ENCODE peak calls at places on chromosomes 13 and 19, in six cellular contexts. R is fibroblast of lung; T is CD8-positive, alpha-beta T cell; P is substantia nigra; C is breast epithelium; K is mesendoderm. E is an unnamed sample.

GRCh38 chr13:98820744-98821371 is 68.4 kb upstream of the SLC15A1 start:
- DNase-seq in R (no peak), T (no peak), P (no peak), C (no peak), K (no peak), E (no peak)

GRCh38 chr13:35164324-35164932 is 222.4 kb downstream of the NBEA start:
- DNase-seq in R (peak; percentile 55), T (no peak), P (no peak), C (no peak), K (peak; percentile 48), E (no peak)

GRCh38 chr19:15373644-15374043 is 5.9 kb downstream of the AKAP8 start:
- DNase-seq in R (no peak), T (no peak), P (no peak), C (no peak), K (no peak), E (no peak)

GRCh38 chr19:54430306-54431254 is 15.3 kb downstream of the TTYH1 start:
- DNase-seq in R (peak; percentile 28), T (peak; percentile 52), P (peak; percentile 21), C (no peak), K (peak; percentile 91), E (peak; percentile 52)

GRCh38 chr13:59203855-59204254 is 959.9 kb downstream of the DIAPH3 start:
- DNase-seq in R (no peak), T (no peak), P (no peak), C (no peak), K (no peak), E (no peak)

GRCh38 chr13:45718992-45719391 is 16.9 kb downstream of the CBY2 start:
- DNase-seq in R (no peak), T (no peak), P (no peak), C (no peak), K (peak; percentile 67), E (no peak)

GRCh38 chr13:100124265-100124664 is 35.4 kb downstream of the PCCA start:
- DNase-seq in R (no peak), T (no peak), P (no peak), C (no peak), K (no peak), E (no peak)

GRCh38 chr13:20301391-20302071 is 69.4 kb upstream of the GJB6 start:
- DNase-seq in R (peak; percentile 8), T (no peak), P (no peak), C (no peak), K (peak; percentile 45), E (no peak)

GRCh38 chr19:35063940-35064818 is 22.7 kb downstream of the HPN start:
- DNase-seq in R (peak; percentile 60), T (no peak), P (no peak), C (no peak), K (no peak), E (no peak)

GRCh38 chr13:44172411-44172810 is 201.2 kb upstream of the SERP2 start:
- DNase-seq in R (no peak), T (no peak), P (no peak), C (no peak), K (peak; percentile 31), E (no peak)

GRCh38 chr13:24381539-24382265 is 72.3 kb downstream of the C1QTNF9 start:
- DNase-seq in R (peak; percentile 20), T (no peak), P (no peak), C (no peak), K (no peak), E (no peak)

DNA sequence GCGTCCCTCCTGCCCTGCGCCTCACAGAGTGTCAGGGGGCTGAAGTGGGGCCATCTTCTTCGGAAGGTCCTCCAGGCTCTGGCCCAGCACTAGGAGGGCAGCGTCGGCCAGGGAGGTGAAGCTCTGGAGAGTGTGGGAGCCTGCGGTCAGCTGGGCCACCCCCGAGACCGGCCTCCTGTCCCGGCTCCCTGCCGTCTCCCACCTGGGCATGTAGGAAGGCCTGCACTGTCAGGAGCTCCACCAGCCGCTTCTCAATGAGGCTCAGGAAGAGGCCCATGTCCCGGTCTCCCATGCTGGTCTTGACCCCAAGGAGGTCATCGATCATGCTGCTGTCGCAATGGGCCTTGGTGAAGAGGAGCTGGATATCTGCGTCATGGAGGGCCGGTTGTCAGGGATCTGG is 27.4 kb upstream of the EMP3 start:
- DNase-seq in R (no peak), T (no peak), P (no peak), C (no peak), K (no peak), E (no peak)
- H3K27ac ChIP-seq in R (no peak overlapping the region), T (no peak overlapping the region), P (no peak overlapping the region), C (no peak overlapping the region), K (no peak overlapping the region), E (no peak overlapping the region)

GRCh38 chr19:18742324-18742723 is 48.8 kb downstream of the COMP start:
- DNase-seq in R (no peak), T (no peak), P (no peak), C (no peak), K (no peak), E (no peak)

GRCh38 chr19:18741566-18742121 is 49.5 kb downstream of the COMP start:
- DNase-seq in R (no peak), T (no peak), P (no peak), C (peak; percentile 38), K (no peak), E (no peak)

GRCh38 chr19:18738961-18739690 is 52.0 kb downstream of the COMP start:
- DNase-seq in R (no peak), T (no peak), P (no peak), C (no peak), K (no peak), E (no peak)

GRCh38 chr19:18742838-18743237 is 48.3 kb downstream of the COMP start:
- DNase-seq in R (no peak), T (no peak), P (no peak), C (no peak), K (no peak), E (no peak)

DNA sequence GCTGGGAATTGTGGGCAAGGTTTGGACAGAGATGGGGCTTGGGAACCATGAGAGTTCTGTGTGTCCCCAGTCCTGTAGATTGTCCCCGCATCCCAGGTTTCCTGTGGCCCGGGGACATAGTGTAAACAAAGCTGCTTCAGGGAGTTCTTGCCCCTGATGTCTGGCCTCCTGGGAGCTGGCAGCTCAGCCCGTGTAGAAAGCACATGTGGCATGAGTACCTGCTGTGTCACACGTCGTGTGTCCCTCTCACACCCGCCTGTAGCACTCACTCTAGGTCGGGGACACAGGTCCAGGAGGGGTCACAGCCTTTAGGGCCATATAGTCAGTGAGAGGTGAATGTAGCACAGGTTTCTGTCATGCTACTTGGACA is 50.0 kb downstream of the COMP start:
- DNase-seq in R (no peak), T (no peak), P (no peak), C (no peak), K (no peak), E (no peak)
- H3K27ac ChIP-seq in R (no peak overlapping the region), T (no peak overlapping the region), P (no peak overlapping the region), C (peak overlapping the region; percentile 33), K (no peak overlapping the region), E (no peak overlapping the region)

GRCh38 chr13:112213467-112214245 is 146.7 kb downstream of the SOX1 start:
- DNase-seq in R (no peak), T (no peak), P (no peak), C (peak; percentile 42), K (no peak), E (no peak)
- H3K27ac ChIP-seq in R (no peak overlapping the region), T (no peak overlapping the region), P (no peak overlapping the region), C (no peak overlapping the region), K (no peak overlapping the region), E (no peak overlapping the region)

GRCh38 chr19:1428738-1429391 is 9.3 kb upstream of the RPS15 start:
- DNase-seq in R (no peak), T (no peak), P (no peak), C (no peak), K (no peak), E (no peak)
- H3K27ac ChIP-seq in R (no peak overlapping the region), T (no peak overlapping the region), P (no peak overlapping the region), C (no peak overlapping the region), K (no peak overlapping the region), E (no peak overlapping the region)

GRCh38 chr19:40583283-40583682 is 6.6 kb downstream of the SHKBP1 start:
- DNase-seq in R (no peak), T (no peak), P (no peak), C (no peak), K (no peak), E (no peak)
- H3K27ac ChIP-seq in R (no peak overlapping the region), T (no peak overlapping the region), P (no peak overlapping the region), C (no peak overlapping the region), K (no peak overlapping the region), E (no peak overlapping the region)

GRCh38 chr13:94956407-94957110 is 244.2 kb upstream of the SOX21 start:
- DNase-seq in R (no peak), T (no peak), P (no peak), C (no peak), K (no peak), E (no peak)
- H3K27ac ChIP-seq in R (no peak overlapping the region), T (no peak overlapping the region), P (peak overlapping the region; percentile 47), C (no peak overlapping the region), K (no peak overlapping the region), E (no peak overlapping the region)

DNA sequence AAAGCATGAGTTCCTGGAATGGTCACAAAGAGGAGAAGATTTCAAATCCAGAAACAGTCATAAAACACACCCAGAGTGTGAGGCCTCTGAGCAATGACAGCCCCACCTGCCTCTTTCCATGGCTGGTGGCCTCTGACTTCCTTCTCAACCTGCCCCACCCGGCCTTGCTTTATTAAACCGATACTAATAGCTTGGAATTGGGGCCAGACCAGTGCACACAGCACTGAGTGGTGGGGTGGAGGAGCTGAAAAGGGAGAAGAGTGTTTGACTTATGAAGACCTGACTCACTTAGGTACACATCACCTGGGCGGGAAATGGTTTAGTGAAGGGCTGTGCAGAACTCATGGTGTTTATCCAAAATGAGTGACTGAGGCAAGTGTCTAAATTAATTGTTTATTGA is 20.7 kb upstream of the CEACAM6 start:
- DNase-seq in R (no peak), T (no peak), P (no peak), C (no peak), K (no peak), E (no peak)
- H3K27ac ChIP-seq in R (no peak overlapping the region), T (no peak overlapping the region), P (no peak overlapping the region), C (no peak overlapping the region), K (no peak overlapping the region), E (no peak overlapping the region)

GRCh38 chr13:78786399-78786879 is 127.5 kb upstream of the OBI1 start:
- DNase-seq in R (no peak), T (no peak), P (no peak), C (no peak), K (no peak), E (peak; percentile 22)

GRCh38 chr13:78785764-78786163 is 126.8 kb upstream of the OBI1 start:
- DNase-seq in R (no peak), T (no peak), P (no peak), C (no peak), K (no peak), E (no peak)

GRCh38 chr13:78784017-78784745 is 125.2 kb upstream of the OBI1 start:
- DNase-seq in R (no peak), T (no peak), P (no peak), C (no peak), K (no peak), E (peak; percentile 46)

GRCh38 chr13:78777973-78778372 is 119.0 kb upstream of the OBI1 start:
- DNase-seq in R (no peak), T (no peak), P (no peak), C (no peak), K (no peak), E (no peak)

DNA sequence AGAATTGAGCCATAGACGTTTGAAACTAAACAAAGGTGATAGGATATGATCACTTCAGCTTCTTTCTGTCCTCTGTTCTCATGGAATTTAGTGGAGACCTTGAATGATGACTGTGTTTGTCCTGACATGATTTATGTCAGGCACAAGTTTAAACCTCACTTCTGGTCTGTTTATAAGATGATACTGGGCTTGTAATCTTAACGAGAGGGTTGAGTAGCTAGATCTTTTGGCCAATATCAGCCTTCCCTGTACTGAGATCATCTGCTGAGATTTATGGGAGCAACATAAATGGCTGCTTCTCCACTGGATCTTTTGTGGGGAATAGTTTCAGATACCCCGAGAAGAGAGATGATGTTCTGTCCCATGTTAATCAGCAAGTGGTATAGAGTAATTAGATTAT is 121.8 kb upstream of the OBI1 start:
- DNase-seq in R (no peak), T (no peak), P (no peak), C (no peak), K (no peak), E (no peak)
- H3K27ac ChIP-seq in R (no peak overlapping the region), T (no peak overlapping the region), P (no peak overlapping the region), C (no peak overlapping the region), K (no peak overlapping the region), E (no peak overlapping the region)